ENCODE peak calls at places on chromosome 20, in nine cellular contexts. U, X, V, H, W, L, N, C and S are unnamed samples.

GRCh38 chr20:63396300-63396699 is 35.2 kb upstream of the CHRNA4 start:
- DNase-seq in U (no peak), X (no peak), V (no peak), H (no peak), W (no peak), L (no peak), N (no peak), C (no peak), S (no peak)

GRCh38 chr20:10370091-10370887 is 63.7 kb downstream of the MKKS start:
- DNase-seq in U (no peak), X (no peak), V (no peak), H (no peak), W (no peak), L (no peak), N (no peak), C (no peak), S (no peak)

GRCh38 chr20:58710481-58711265 is 18.1 kb downstream of the NPEPL1 start:
- DNase-seq in U (peak), X (peak), V (no peak), H (no peak), W (no peak), L (peak), N (peak), C (no peak), S (no peak)

GRCh38 chr20:23602699-23603098 is 3.0 kb downstream of the CST9 start:
- DNase-seq in U (no peak), X (no peak), V (no peak), H (no peak), W (no peak), L (no peak), N (no peak), C (no peak), S (no peak)

GRCh38 chr20:19775353-19776201 is 17.5 kb downstream of the RIN2 start:
- DNase-seq in U (no peak), X (no peak), V (no peak), H (no peak), W (no peak), L (no peak), N (no peak), C (peak), S (no peak)

GRCh38 chr20:61353261-61353995 is 101.4 kb downstream of the CDH4 start:
- DNase-seq in U (no peak), X (no peak), V (no peak), H (no peak), W (peak), L (peak), N (no peak), C (peak), S (no peak)

GRCh38 chr20:58709013-58709702 is 16.6 kb downstream of the NPEPL1 start:
- DNase-seq in U (no peak), X (peak), V (no peak), H (no peak), W (no peak), L (peak), N (peak), C (no peak), S (no peak)

GRCh38 chr20:23094213-23094896 is 8.2 kb upstream of the CD93 start:
- DNase-seq in U (no peak), X (no peak), V (no peak), H (no peak), W (no peak), L (no peak), N (no peak), C (no peak), S (no peak)

GRCh38 chr20:52083627-52084232 is 107.8 kb downstream of the ZFP64 start:
- DNase-seq in U (peak), X (peak), V (peak), H (peak), W (peak), L (peak), N (peak), C (peak), S (no peak)

GRCh38 chr20:63738687-63739128 is 868 bp upstream of the SLC2A4RG start:
- DNase-seq in U (peak), X (no peak), V (peak), H (peak), W (no peak), L (no peak), N (peak), C (no peak), S (no peak)

GRCh38 chr20:61557603-61558002 is 305.5 kb downstream of the CDH4 start:
- DNase-seq in U (no peak), X (no peak), V (no peak), H (no peak), W (no peak), L (no peak), N (no peak), C (no peak), S (no peak)

GRCh38 chr20:33516882-33517281 is 27.0 kb downstream of the CBFA2T2 start:
- DNase-seq in U (peak), X (no peak), V (no peak), H (no peak), W (no peak), L (no peak), N (no peak), C (no peak), S (no peak)

GRCh38 chr20:19778404-19778803 is 20.3 kb downstream of the RIN2 start:
- DNase-seq in U (no peak), X (no peak), V (no peak), H (no peak), W (no peak), L (no peak), N (no peak), C (no peak), S (no peak)

GRCh38 chr20:210809-211502 is 16.1 kb upstream of the DEFB129 start:
- DNase-seq in U (no peak), X (no peak), V (no peak), H (no peak), W (no peak), L (no peak), N (no peak), C (no peak), S (no peak)

GRCh38 chr20:214383-214782 is 12.7 kb upstream of the DEFB129 start:
- DNase-seq in U (no peak), X (no peak), V (no peak), H (no peak), W (no peak), L (no peak), N (no peak), C (no peak), S (no peak)

GRCh38 chr20:208937-209566 is 18.0 kb upstream of the DEFB129 start:
- DNase-seq in U (peak), X (no peak), V (peak), H (no peak), W (peak), L (peak), N (no peak), C (peak), S (no peak)
- TF ChIP-seq CTCF in U (peak), X (peak), V (peak), H (peak), W (peak), L (peak), N (peak), C (peak), S (peak)

GRCh38 chr20:4967752-4968477 is 33.4 kb downstream of the SLC23A2 start:
- DNase-seq in U (no peak), X (no peak), V (no peak), H (no peak), W (no peak), L (no peak), N (no peak), C (no peak), S (no peak)

GRCh38 chr20:4978050-4978918 is 23.0 kb downstream of the SLC23A2 start:
- DNase-seq in U (no peak), X (no peak), V (peak), H (no peak), W (no peak), L (no peak), N (no peak), C (no peak), S (no peak)

GRCh38 chr20:4972506-4973251 is 28.6 kb downstream of the SLC23A2 start:
- DNase-seq in U (peak), X (no peak), V (no peak), H (no peak), W (no peak), L (no peak), N (no peak), C (no peak), S (no peak)

GRCh38 chr20:4971064-4971463 is 30.2 kb downstream of the SLC23A2 start:
- DNase-seq in U (no peak), X (no peak), V (no peak), H (no peak), W (no peak), L (no peak), N (no peak), C (no peak), S (no peak)

DNA sequence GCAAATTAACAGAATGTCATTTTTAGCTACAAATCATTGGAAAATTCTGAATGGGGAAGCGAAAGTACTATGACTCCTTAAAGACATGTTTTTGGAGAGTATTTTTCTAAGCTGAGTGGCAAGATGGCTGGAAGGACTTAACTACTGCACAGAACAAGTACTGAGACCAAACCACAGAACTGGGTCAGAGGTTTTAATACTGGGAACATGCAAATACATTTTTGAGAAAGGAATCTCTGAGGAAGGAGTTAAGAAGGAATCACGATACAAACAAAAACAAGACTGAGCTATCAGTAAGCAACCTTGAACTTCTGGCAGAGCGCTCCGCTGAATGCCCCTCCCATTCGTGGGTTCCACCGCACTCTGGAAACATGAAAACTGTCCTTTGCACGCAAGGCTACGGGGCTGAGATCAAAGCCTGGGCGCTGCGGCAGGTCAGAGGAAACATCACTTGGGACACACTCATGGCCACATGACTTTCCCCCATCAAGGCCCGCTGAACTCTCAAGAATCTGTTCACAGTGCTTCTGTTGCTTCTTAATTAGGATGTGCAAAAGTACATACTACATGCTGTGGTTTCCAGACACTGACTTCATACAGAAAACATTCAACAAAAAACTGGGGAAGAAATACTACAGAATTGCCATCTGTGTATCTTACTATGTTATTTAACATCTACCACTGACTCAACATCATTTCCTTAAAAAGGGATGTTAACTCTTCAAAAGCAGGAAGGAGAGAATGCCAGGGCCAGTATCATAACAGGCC is 27.8 kb downstream of the SLC23A2 start:
- DNase-seq in U (peak), X (no peak), V (no peak), H (peak), W (no peak), L (peak), N (peak), C (no peak), S (no peak)
- TF ChIP-seq CTCF in U (no peak), X (no peak), V (no peak), H (no peak), W (no peak), L (no peak), N (no peak), C (no peak), S (no peak)

GRCh38 chr20:35621560-35621946 is 5.9 kb downstream of the SPAG4 start:
- DNase-seq in U (no peak), X (no peak), V (peak), H (no peak), W (no peak), L (no peak), N (no peak), C (no peak), S (no peak)
- TF ChIP-seq CTCF in U (no peak), X (no peak), V (peak), H (peak), W (peak), L (no peak), N (no peak), C (peak), S (no peak)

GRCh38 chr20:830011-830521 is 3.4 kb upstream of the FAM110A start:
- DNase-seq in U (no peak), X (peak), V (no peak), H (no peak), W (no peak), L (no peak), N (no peak), C (no peak), S (no peak)
- TF ChIP-seq CTCF in U (no peak), X (no peak), V (no peak), H (no peak), W (no peak), L (no peak), N (no peak), C (no peak), S (no peak)

GRCh38 chr20:50341880-50342637 is 151.4 kb downstream of the CEBPB start:
- DNase-seq in U (peak), X (no peak), V (no peak), H (no peak), W (no peak), L (peak), N (no peak), C (no peak), S (no peak)

GRCh38 chr20:50338479-50339195 is 148.0 kb downstream of the CEBPB start:
- DNase-seq in U (peak), X (no peak), V (peak), H (no peak), W (no peak), L (peak), N (no peak), C (no peak), S (no peak)

GRCh38 chr20:50341050-50341449 is 150.4 kb downstream of the CEBPB start:
- DNase-seq in U (no peak), X (no peak), V (no peak), H (no peak), W (no peak), L (no peak), N (no peak), C (no peak), S (no peak)

GRCh38 chr20:50339196-50339901 is 148.7 kb downstream of the CEBPB start:
- DNase-seq in U (peak), X (no peak), V (no peak), H (no peak), W (no peak), L (no peak), N (no peak), C (no peak), S (no peak)

DNA sequence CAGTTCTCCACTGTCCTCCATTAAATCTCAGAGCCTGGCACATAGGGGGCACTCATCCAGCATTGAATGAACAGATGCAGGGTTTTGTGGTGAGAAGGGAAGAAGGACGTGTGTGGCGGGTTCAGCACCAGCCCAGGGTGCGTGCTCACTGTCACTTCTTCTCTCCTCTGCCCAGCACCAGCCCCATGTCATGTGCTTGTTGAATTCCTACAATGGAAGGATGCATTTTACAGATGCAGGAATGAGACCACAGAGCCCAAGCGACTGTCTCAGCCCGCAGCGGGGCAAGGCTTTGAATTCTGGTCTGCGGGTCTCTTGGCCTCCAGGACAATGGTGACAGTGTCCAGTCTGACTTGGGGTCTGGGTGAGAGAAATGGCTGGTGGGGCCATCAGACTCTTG is 150.0 kb downstream of the CEBPB start:
- DNase-seq in U (no peak), X (no peak), V (no peak), H (no peak), W (no peak), L (no peak), N (no peak), C (no peak), S (no peak)
- TF ChIP-seq CTCF in U (no peak), X (no peak), V (no peak), H (no peak), W (no peak), L (no peak), N (no peak), C (no peak), S (no peak)

GRCh38 chr20:1707588-1708449 is 50.2 kb upstream of the SIRPG start:
- DNase-seq in U (no peak), X (no peak), V (no peak), H (no peak), W (peak), L (peak), N (no peak), C (peak), S (no peak)
- TF ChIP-seq CTCF in U (no peak), X (no peak), V (no peak), H (no peak), W (no peak), L (no peak), N (no peak), C (no peak), S (no peak)